ENCODE peak calls at places on chromosome 19, in seven cellular contexts. N is colonic mucosa; V is fibroblast of lung; F is CD8-positive, alpha-beta T cell; W is adrenal gland; Y is CD4-positive, alpha-beta T cell; I is ovary. K is an unnamed sample. For H3K9me3, the result is how much of the 10 kb centered on the place peaks cover.

GRCh38 chr19:37955986-37956385 is 49.0 kb downstream of the SIPA1L3 start:
- DNase-seq in N (no peak), F (no peak), V (no peak), I (no peak), Y (no peak), W (no peak), K (no peak)

GRCh38 chr19:17654993-17655392 is 33.2 kb downstream of the UNC13A start:
- DNase-seq in V (no peak), N (peak), Y (no peak), W (no peak), F (no peak), I (no peak), K (no peak)

GRCh38 chr19:33879818-33880575 is 83.3 kb downstream of the KCTD15 start:
- DNase-seq in N (no peak), I (peak), Y (no peak), F (no peak), V (no peak), W (no peak), K (no peak)

GRCh38 chr19:42409477-42409876 is 17.7 kb downstream of the LIPE start:
- DNase-seq in F (no peak), W (peak), Y (no peak), V (no peak), N (no peak), I (no peak), K (no peak)

GRCh38 chr19:12665646-12666304 is 767 bp downstream of the MAN2B1 start:
- DNase-seq in F (no peak), W (no peak), I (no peak), V (peak), N (no peak), Y (no peak), K (no peak)

GRCh38 chr19:30344446-30345425 is 27.4 kb upstream of the ZNF536 start:
- DNase-seq in Y (no peak), N (no peak), F (no peak), V (no peak), W (no peak), I (no peak), K (no peak)

GRCh38 chr19:56538761-56539263 is at the start of gene ZFP28:
- DNase-seq in I (no peak), W (no peak), F (peak), Y (peak), N (peak), V (no peak), K (no peak)

GRCh38 chr19:8459520-8460260 is 14.9 kb downstream of the HNRNPM start:
- DNase-seq in I (no peak), V (peak), W (no peak), F (no peak), Y (no peak), N (no peak), K (peak)

GRCh38 chr19:55339225-55340143 is at the start of gene KMT5C:
- DNase-seq in V (peak), F (peak), N (peak), I (peak), Y (peak), W (peak), K (peak)

GRCh38 chr19:33273881-33274662 is 28.3 kb downstream of the CEBPA start:
- DNase-seq in N (peak), V (peak), I (peak), Y (no peak), F (no peak), W (no peak), K (peak)

GRCh38 chr19:52673014-52673413 is 34.9 kb upstream of the ZNF83 start:
- DNase-seq in V (peak), I (no peak), Y (no peak), W (no peak), F (no peak), N (no peak), K (no peak)

GRCh38 chr19:18090545-18091216 is 3.9 kb upstream of the IL12RB1 start:
- DNase-seq in V (no peak), I (no peak), Y (no peak), N (no peak), F (no peak), W (no peak), K (no peak)

GRCh38 chr19:42042455-42043170 is 27.4 kb downstream of the GRIK5 start:
- DNase-seq in V (no peak), N (no peak), I (no peak), W (no peak), Y (no peak), F (no peak), K (no peak)

GRCh38 chr19:15913830-15914229 is 16.0 kb upstream of the CYP4F2 start:
- DNase-seq in I (no peak), W (no peak), V (no peak), F (no peak), N (no peak), Y (no peak), K (no peak)

GRCh38 chr19:21143846-21144245 is 2.0 kb downstream of the ZNF431 start:
- DNase-seq in I (no peak), W (no peak), Y (no peak), N (no peak), V (peak), F (no peak), K (no peak)

GRCh38 chr19:55383279-55383788 is 758 bp downstream of the TMEM238 start:
- DNase-seq in Y (no peak), W (peak), I (no peak), V (no peak), F (no peak), N (peak), K (no peak)

GRCh38 chr19:17779281-17779930 is 15.5 kb upstream of the B3GNT3 start:
- DNase-seq in F (no peak), W (peak), V (peak), I (peak), N (peak), Y (no peak), K (no peak)

GRCh38 chr19:52229524-52229923 is 39.7 kb downstream of the PPP2R1A start:
- DNase-seq in Y (no peak), F (no peak), V (no peak), I (no peak), W (no peak), N (no peak), K (no peak)

GRCh38 chr19:9958451-9958850 is 22.1 kb upstream of the OLFM2 start:
- DNase-seq in I (no peak), W (no peak), N (no peak), Y (no peak), F (no peak), V (peak), K (peak)

GRCh38 chr19:47444388-47444821 is 25.1 kb upstream of the MEIS3 start:
- DNase-seq in I (no peak), Y (peak), N (no peak), V (no peak), F (no peak), W (no peak), K (no peak)

GRCh38 chr19:12052571-12053169 is at the start of gene ZNF878:
- DNase-seq in F (peak), V (peak), I (peak), W (peak), N (peak), Y (peak), K (peak)

GRCh38 chr19:4829001-4829712 is 2.4 kb downstream of the TICAM1 start:
- DNase-seq in F (no peak), N (peak), I (no peak), V (no peak), Y (no peak), W (no peak), K (no peak)

GRCh38 chr19:35544110-35544802 is 1.2 kb upstream of the TMEM147 start:
- DNase-seq in I (no peak), V (no peak), W (no peak), N (no peak), Y (no peak), F (no peak), K (no peak)

GRCh38 chr19:58556633-58557252 is 1.7 kb downstream of the UBE2M start:
- DNase-seq in V (no peak), I (no peak), F (no peak), N (peak), Y (no peak), W (peak), K (no peak)

GRCh38 chr19:31054430-31054829 is 294.8 kb downstream of the TSHZ3 start:
- DNase-seq in W (peak), N (peak), Y (peak), V (peak), F (no peak), I (no peak), K (peak)

GRCh38 chr19:30649934-30650614 is 277.9 kb downstream of the ZNF536 start:
- DNase-seq in V (peak), N (peak), W (peak), Y (no peak), F (no peak), I (no peak), K (no peak)

GRCh38 chr19:46000497-46001246 is 5.4 kb downstream of the CCDC61 start:
- DNase-seq in F (peak), V (no peak), N (peak), I (no peak), Y (peak), W (peak), K (no peak)

GRCh38 chr19:42069619-42070293 is at the start of gene GRIK5:
- DNase-seq in F (no peak), W (no peak), N (no peak), I (no peak), V (no peak), Y (no peak), K (no peak)

GRCh38 chr19:34471906-34472305 is 9.7 kb upstream of the WTIP start:
- DNase-seq in Y (no peak), V (no peak), W (peak), F (no peak), N (no peak), I (peak), K (no peak)

GRCh38 chr19:5001547-5002131 is 32.7 kb downstream of the KDM4B start:
- DNase-seq in N (no peak), V (peak), I (no peak), W (no peak), F (peak), Y (no peak), K (no peak)

GRCh38 chr19:31289976-31290375 is 59.3 kb downstream of the TSHZ3 start:
- DNase-seq in W (no peak), N (no peak), Y (no peak), V (no peak), F (no peak), I (no peak), K (no peak)

GRCh38 chr19:17075860-17076538 is 422 bp downstream of the MYO9B start:
- DNase-seq in F (peak), W (peak), N (peak), I (peak), Y (peak), V (peak), K (no peak)

GRCh38 chr19:30174791-30175190 is 197.4 kb upstream of the ZNF536 start:
- DNase-seq in Y (no peak), F (no peak), V (no peak), N (no peak), W (no peak), I (no peak), K (no peak)

GRCh38 chr19:50974702-50975555 is 5.5 kb upstream of the KLK6 start:
- DNase-seq in N (no peak), W (no peak), F (no peak), Y (no peak), I (no peak), V (no peak), K (no peak)

GRCh38 chr19:13012690-13013608 is 17.7 kb downstream of the NFIX start:
- DNase-seq in I (peak), F (no peak), W (peak), V (peak), Y (no peak), N (peak), K (no peak)

GRCh38 chr19:19113040-19113541 is 25.2 kb downstream of the TMEM161A start:
- DNase-seq in V (peak), W (no peak), I (no peak), F (no peak), N (no peak), Y (no peak), K (peak)

GRCh38 chr19:50994129-50994528 is 7.3 kb downstream of the KLK8 start:
- DNase-seq in Y (no peak), I (no peak), V (no peak), N (no peak), W (no peak), F (no peak), K (no peak)

GRCh38 chr19:52995711-52996110 is 18.0 kb upstream of the ERVV-1 start:
- DNase-seq in F (no peak), N (no peak), V (no peak), W (no peak), Y (no peak), I (no peak), K (no peak)

GRCh38 chr19:37519890-37520289 is 13.2 kb downstream of the ZNF793 start:
- DNase-seq in Y (no peak), W (no peak), N (no peak), V (peak), F (no peak), I (no peak), K (no peak)

GRCh38 chr19:6733338-6734095 is 3.9 kb downstream of the GPR108 start:
- DNase-seq in V (no peak), W (no peak), N (no peak), F (no peak), I (no peak), Y (no peak), K (no peak)
- TF ChIP-seq CTCF in V (peak), W (no peak), N (no peak), F (peak), I (no peak), Y (peak), K (peak)

GRCh38 chr19:23222998-23223652 is 27.1 kb downstream of the ZNF724 start:
- DNase-seq in Y (no peak), V (no peak), N (no peak), W (no peak), I (no peak), F (no peak), K (no peak)
- H3K9me3 ChIP-seq in Y (half or more), V (under half), N (under half), W (under half), I (under half), F (under half), K (under half)

DNA sequence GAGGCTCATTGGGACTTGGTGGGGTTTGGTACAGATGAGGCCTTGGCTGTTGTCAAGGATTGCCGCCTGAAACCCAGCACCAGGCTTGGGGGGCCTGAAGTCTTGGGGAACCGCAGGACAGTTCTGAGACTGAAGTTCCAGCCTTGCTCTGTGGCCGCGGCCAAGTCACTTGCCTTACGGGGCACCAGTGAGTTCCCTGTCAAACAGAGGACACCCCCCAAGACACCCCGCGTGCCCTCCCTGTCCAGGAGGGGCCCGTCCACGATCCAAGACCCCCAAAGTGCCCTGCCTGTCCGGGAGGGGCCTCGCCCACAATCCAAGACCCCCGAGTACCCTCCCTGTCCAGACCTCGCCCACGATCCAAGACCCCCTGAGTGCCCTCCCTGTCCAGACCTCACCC is 2.5 kb downstream of the CDC34 start:
- DNase-seq in W (no peak), Y (no peak), V (no peak), N (no peak), I (no peak), F (no peak), K (no peak)
- H3K27ac ChIP-seq in W (no peak), Y (no peak), V (no peak), N (no peak), I (peak), F (no peak), K (no peak)

DNA sequence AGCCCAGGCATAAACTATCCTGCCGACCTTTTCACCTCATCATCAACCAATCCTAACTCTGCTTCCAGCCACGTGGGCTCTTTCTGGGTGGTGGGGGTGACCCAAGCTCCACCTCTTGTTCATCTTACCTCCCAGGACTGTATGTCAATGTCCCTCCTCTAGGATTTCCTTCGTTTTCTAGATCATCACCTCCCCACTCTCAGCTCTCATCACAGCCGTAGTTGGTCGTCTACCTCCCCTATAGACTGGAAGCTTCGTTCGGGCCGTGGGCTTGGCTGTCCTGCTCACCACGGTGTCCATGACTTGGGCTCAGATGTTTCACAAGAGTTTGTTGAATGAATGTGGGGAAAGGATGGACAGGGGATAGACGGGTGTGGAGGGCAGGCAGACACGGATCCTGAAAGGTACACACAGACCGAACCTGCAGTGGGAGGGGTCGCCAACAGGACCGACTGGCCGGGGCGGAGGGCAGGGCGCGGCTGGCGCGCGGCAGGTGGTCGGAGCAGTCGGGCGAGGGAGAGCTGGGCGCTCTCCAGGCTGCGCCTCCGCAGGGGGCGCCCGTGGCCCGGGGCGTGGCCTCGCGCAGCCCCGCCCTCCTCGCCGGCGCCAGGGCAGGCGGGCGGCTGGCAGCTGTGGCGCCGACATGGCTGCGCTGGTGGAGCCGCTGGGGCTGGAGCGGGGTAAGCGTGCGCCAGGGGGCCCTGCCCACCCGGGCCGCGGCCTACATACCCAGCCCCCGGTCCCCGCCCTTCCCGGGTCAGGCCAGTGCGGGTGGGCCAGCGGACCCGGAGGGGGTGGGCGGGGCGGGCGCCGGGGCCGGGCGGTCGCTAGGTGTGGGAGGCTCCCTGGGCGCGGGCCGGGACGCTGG is at the start of gene LIN7B:
- DNase-seq in F (peak), N (peak), Y (peak), I (peak), V (peak), W (peak), K (no peak)
- TF ChIP-seq CTCF in F (peak), N (no peak), Y (peak), I (no peak), V (no peak), W (no peak), K (peak)

GRCh38 chr19:3466630-3467029 is 13.7 kb downstream of the SMIM24 start:
- DNase-seq in Y (no peak), I (no peak), V (no peak), N (no peak), F (no peak), W (no peak), K (no peak)

GRCh38 chr19:3464797-3465235 is 15.5 kb downstream of the SMIM24 start:
- DNase-seq in V (no peak), W (peak), F (no peak), N (no peak), Y (no peak), I (no peak), K (no peak)

GRCh38 chr19:3463039-3463958 is 17.0 kb downstream of the SMIM24 start:
- DNase-seq in W (peak), Y (no peak), V (no peak), I (no peak), F (no peak), N (no peak), K (no peak)

GRCh38 chr19:3465552-3465951 is 14.8 kb downstream of the SMIM24 start:
- DNase-seq in W (peak), V (no peak), F (no peak), N (no peak), I (no peak), Y (no peak), K (no peak)

DNA sequence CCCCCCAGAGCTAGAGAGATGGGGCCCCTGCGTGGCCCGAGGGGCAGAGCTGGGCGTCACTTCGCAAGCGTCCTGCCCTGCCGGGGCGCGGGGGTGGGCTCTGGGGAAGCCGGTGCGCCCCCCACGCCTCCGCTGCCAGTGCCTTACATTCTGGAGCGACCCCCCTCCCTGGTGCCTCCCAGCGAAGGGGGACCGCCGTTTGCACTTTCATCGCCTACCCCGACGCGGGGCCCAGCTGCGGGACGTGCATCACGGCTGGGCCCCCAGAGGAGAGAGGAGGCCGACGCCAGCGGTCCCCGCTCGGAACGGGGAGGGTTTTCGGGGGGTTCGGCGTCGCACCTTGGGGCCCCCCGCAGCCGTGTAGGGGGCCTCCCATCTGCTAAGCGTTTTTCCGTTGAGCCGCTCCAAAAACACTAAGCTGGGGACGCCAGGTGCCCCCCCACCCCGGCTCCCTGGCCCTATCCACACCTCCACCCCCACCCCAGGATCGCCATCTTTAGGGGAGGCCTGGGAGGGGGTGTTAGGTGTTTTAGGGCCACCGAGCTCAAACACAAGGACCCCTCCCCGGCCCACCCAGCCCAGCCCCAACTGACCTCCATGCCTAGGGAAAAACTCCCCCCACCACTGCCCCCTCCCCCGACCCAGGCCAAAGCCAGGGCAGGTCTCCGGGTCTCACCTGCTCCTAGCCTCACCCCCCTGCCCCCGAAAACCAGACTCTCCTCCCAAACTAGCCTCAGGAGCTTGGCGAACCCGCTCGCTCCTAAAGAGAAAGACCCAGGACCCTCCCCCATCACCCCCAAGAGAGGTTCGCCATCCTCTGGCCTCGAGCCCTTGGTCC is 16.1 kb downstream of the SMIM24 start:
- DNase-seq in N (no peak), Y (no peak), W (no peak), F (no peak), I (no peak), V (no peak), K (no peak)
- H3K9me3 ChIP-seq in N (under half), Y (under half), W (under half), F (under half), I (under half), V (under half), K (under half)

GRCh38 chr19:2306971-2307370 is 983 bp downstream of the LINGO3 start:
- DNase-seq in W (no peak), V (no peak), I (no peak), F (no peak), N (no peak), Y (no peak), K (no peak)
- H3K27ac ChIP-seq in W (no peak), V (no peak), I (no peak), F (no peak), N (no peak), Y (no peak), K (no peak)

GRCh38 chr19:40584007-40584406 is 7.3 kb downstream of the SHKBP1 start:
- DNase-seq in I (no peak), Y (no peak), F (no peak), W (no peak), N (no peak), V (no peak), K (no peak)
- TF ChIP-seq CTCF in I (no peak), Y (no peak), F (no peak), W (no peak), N (no peak), V (no peak), K (peak)

DNA sequence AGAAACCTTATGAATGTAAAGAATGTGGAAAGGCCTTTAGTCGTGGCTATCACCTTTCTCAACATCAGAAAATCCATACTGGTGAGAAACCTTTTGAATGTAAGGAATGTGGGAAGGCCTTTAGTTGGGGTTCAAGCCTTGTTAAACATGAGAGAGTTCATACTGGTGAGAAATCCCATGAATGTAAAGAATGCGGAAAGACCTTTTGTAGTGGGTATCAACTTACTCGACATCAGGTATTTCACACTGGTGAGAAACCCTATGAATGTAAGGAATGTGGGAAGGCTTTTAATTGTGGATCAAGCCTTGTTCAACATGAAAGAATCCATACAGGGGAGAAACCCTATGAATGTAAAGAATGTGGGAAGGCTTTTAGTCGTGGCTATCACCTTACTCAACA is 20.8 kb downstream of the ZNF283 start:
- DNase-seq in F (no peak), I (no peak), V (no peak), W (no peak), Y (no peak), N (no peak), K (no peak)
- H3K9me3 ChIP-seq in F (half or more), I (under half), V (under half), W (under half), Y (half or more), N (under half), K (under half)

K was measured in AG04450.